ENCODE peak calls at places on chromosomes 5 and 9, in five cellular contexts. C, Q, B, Y and S are unnamed samples.

GRCh38 chr5:6472792-6473191 is 24.1 kb downstream of the UBE2QL1 start:
- DNase-seq in C (peak), Q (no peak), B (no peak), Y (no peak), S (no peak)

GRCh38 chr9:14870086-14870485 is 40.1 kb downstream of the FREM1 start:
- DNase-seq in C (no peak), Q (no peak), B (no peak), Y (no peak), S (no peak)

GRCh38 chr5:67032921-67033664 is 163.5 kb downstream of the CD180 start:
- DNase-seq in C (no peak), Q (no peak), B (no peak), Y (no peak), S (no peak)

GRCh38 chr9:136621734-136622093 is 41.0 kb upstream of the EGFL7 start:
- DNase-seq in C (no peak), Q (no peak), B (no peak), Y (no peak), S (no peak)

GRCh38 chr5:151104795-151105194 is 24.0 kb upstream of the TNIP1 start:
- DNase-seq in C (peak), Q (no peak), B (no peak), Y (no peak), S (no peak)

GRCh38 chr5:6843335-6843734 is 130.1 kb downstream of the TENT4A start:
- DNase-seq in C (no peak), Q (no peak), B (no peak), Y (no peak), S (no peak)

GRCh38 chr9:124747065-124747464 is 24.0 kb downstream of the NR6A1 start:
- DNase-seq in C (no peak), Q (no peak), B (no peak), Y (no peak), S (no peak)

GRCh38 chr9:132787748-132788159 is 90.3 kb downstream of the AK8 start:
- DNase-seq in C (peak), Q (no peak), B (no peak), Y (peak), S (no peak)

GRCh38 chr5:1317921-1318565 is 23.2 kb upstream of the TERT start:
- DNase-seq in C (no peak), Q (no peak), B (no peak), Y (no peak), S (no peak)

GRCh38 chr9:87643778-87644570 is 81.9 kb upstream of the CTSL start:
- DNase-seq in C (no peak), Q (no peak), B (peak), Y (no peak), S (no peak)

GRCh38 chr9:124279531-124280175 is 21.9 kb downstream of the NEK6 start:
- DNase-seq in C (no peak), Q (no peak), B (no peak), Y (no peak), S (no peak)

GRCh38 chr9:2362170-2362569 is 259.4 kb upstream of the VLDLR start:
- DNase-seq in C (no peak), Q (no peak), B (no peak), Y (no peak), S (no peak)

GRCh38 chr5:159905496-159905895 is 10.8 kb upstream of the ADRA1B start:
- DNase-seq in C (no peak), Q (no peak), B (no peak), Y (no peak), S (no peak)

GRCh38 chr5:125722550-125722949 is 700.7 kb upstream of the GRAMD2B start:
- DNase-seq in C (no peak), Q (no peak), B (no peak), Y (no peak), S (no peak)

GRCh38 chr9:134299068-134299467 is 27.2 kb upstream of the RXRA start:
- DNase-seq in C (no peak), Q (no peak), B (no peak), Y (no peak), S (no peak)

GRCh38 chr9:112535811-112536210 is 49.2 kb downstream of the KIAA1958 start:
- DNase-seq in C (no peak), Q (no peak), B (no peak), Y (no peak), S (no peak)

GRCh38 chr9:119802621-119803020 is 433.4 kb upstream of the BRINP1 start:
- DNase-seq in C (no peak), Q (no peak), B (no peak), Y (no peak), S (no peak)

GRCh38 chr5:120684749-120685415 is 220.8 kb downstream of the PRR16 start:
- DNase-seq in C (no peak), Q (no peak), B (no peak), Y (no peak), S (peak)

GRCh38 chr5:133497608-133498348 is 114.6 kb downstream of the FSTL4 start:
- DNase-seq in C (no peak), Q (no peak), B (no peak), Y (no peak), S (no peak)

GRCh38 chr5:57503433-57503832 is 20.8 kb upstream of the ACTBL2 start:
- DNase-seq in C (no peak), Q (no peak), B (no peak), Y (no peak), S (no peak)

GRCh38 chr5:142053434-142054253 is 40.8 kb upstream of the GNPDA1 start:
- DNase-seq in C (no peak), Q (no peak), B (peak), Y (no peak), S (no peak)

GRCh38 chr9:107239474-107239873 is 43.6 kb upstream of the RAD23B start:
- DNase-seq in C (peak), Q (no peak), B (no peak), Y (no peak), S (no peak)

GRCh38 chr9:34498511-34498910 is 24.3 kb downstream of the ENHO start:
- DNase-seq in C (no peak), Q (no peak), B (no peak), Y (no peak), S (no peak)

GRCh38 chr9:91182429-91182828 is 179.3 kb downstream of the AUH start:
- DNase-seq in C (peak), Q (no peak), B (no peak), Y (no peak), S (no peak)

GRCh38 chr9:93288891-93289883 is 105.2 kb downstream of the WNK2 start:
- DNase-seq in C (peak), Q (no peak), B (no peak), Y (no peak), S (peak)

GRCh38 chr9:13351768-13352386 is 72.4 kb upstream of the MPDZ start:
- DNase-seq in C (peak), Q (no peak), B (no peak), Y (no peak), S (peak)

GRCh38 chr5:95285406-95285761 is 490 bp upstream of the MCTP1 start:
- DNase-seq in C (no peak), Q (no peak), B (no peak), Y (no peak), S (no peak)

GRCh38 chr5:135105105-135105484 is 71.1 kb upstream of the PITX1 start:
- DNase-seq in C (no peak), Q (no peak), B (no peak), Y (no peak), S (no peak)

GRCh38 chr5:78213799-78214198 is 80.7 kb downstream of the AP3B1 start:
- DNase-seq in C (no peak), Q (no peak), B (no peak), Y (no peak), S (no peak)

GRCh38 chr5:139700711-139701693 is 52.9 kb downstream of the CXXC5 start:
- DNase-seq in C (peak), Q (no peak), B (no peak), Y (no peak), S (no peak)

DNA sequence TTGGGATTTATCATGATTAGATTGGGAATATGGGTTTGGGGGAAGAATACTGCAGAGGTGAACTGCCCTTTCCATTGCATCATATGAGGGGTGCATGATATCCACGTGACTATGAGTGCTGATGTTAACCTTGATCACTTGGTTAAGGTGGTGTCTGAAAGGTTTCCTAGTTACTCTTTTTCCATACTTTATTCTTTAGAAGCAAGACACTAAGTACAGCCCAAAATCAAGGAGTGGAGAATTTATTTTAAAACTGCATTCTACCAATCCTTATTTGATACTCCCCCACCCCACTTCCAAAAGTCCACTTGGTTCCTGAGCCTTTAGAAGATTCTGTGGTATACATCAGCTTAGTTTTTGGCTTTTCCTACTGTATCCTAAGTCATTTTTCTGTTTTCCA is 20.3 kb upstream of the STOM start:
- DNase-seq in C (no peak), Q (no peak), B (no peak), Y (no peak), S (no peak)
- TF ChIP-seq SUZ12 in C (no peak), Q (no peak), B (no peak), Y (no peak), S (no peak)

GRCh38 chr5:150079655-150080461 is 6.5 kb downstream of the CSF1R start:
- DNase-seq in C (no peak), Q (no peak), B (no peak), Y (no peak), S (no peak)

GRCh38 chr5:150077060-150077459 is 9.3 kb downstream of the CSF1R start:
- DNase-seq in C (no peak), Q (no peak), B (no peak), Y (no peak), S (no peak)

GRCh38 chr5:150077996-150078801 is 8.2 kb downstream of the CSF1R start:
- DNase-seq in C (no peak), Q (no peak), B (no peak), Y (no peak), S (no peak)

GRCh38 chr5:150080696-150081435 is 5.5 kb downstream of the CSF1R start:
- DNase-seq in C (no peak), Q (no peak), B (no peak), Y (no peak), S (no peak)

GRCh38 chr5:150078802-150079654 is 7.3 kb downstream of the CSF1R start:
- DNase-seq in C (no peak), Q (no peak), B (no peak), Y (no peak), S (no peak)
- TF ChIP-seq SUZ12 in C (no peak), Q (no peak), B (no peak), Y (no peak), S (no peak)

DNA sequence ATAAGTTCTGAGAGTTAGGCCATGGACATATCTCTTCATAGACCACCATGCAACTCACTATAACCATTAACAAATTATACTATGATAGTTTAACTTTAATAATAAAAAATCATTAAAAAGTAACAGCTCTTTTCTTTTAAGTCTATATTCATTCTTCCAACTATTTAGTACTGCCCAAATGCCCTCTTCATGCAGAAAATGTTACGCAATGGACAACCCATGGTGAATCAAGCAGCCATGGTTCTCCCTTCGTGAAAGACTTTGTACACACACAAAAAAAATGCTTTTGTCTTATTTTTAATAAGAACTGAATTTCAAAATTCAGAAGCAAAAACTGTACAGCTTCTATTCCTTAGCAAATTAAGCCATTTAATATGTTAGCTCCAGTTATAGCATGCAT is 401.1 kb downstream of the EFNA5 start:
- DNase-seq in C (no peak), Q (no peak), B (no peak), Y (no peak), S (no peak)
- TF ChIP-seq SUZ12 in C (no peak), Q (no peak), B (no peak), Y (no peak), S (no peak)

DNA sequence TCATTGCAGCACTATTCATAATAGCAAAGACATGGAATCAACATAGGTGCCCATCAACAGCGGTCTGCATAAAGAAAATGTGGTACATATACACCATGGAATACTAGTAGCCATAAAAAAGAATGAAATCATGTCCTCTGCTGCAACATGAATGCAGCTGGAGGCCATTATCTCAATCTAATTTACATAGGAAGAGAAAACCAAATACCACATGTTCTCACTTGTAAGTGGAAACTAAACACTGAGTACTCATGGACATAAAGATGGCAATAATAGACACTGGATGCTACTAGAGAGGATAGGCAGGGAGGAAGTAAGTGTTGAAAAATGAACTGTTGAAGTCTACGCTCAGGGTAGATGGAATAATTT is 203.9 kb upstream of the CDH9 start:
- DNase-seq in C (no peak), Q (no peak), B (no peak), Y (no peak), S (no peak)
- TF ChIP-seq SUZ12 in C (no peak), Q (no peak), B (no peak), Y (no peak), S (no peak)

DNA sequence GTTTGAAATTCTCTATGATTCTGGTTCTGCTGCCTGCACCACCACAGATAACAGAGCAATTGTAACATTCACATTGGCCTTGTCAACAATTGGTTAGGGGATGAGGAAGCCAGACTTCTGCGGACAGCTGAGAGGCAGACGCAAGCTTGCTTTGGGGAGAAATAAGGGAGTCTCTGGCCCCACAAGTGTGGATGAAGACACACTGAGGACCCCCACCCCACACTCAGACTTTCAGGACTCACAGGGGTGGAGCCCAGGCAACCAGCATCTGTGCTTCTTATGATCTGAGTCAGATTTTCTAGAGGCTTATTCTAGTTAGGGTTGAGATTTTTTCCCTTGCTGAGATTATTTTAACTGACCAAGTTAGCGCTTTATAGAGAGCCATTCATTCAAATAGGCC is 140.3 kb upstream of the IRX2 start:
- DNase-seq in C (no peak), Q (no peak), B (no peak), Y (no peak), S (no peak)
- TF ChIP-seq SUZ12 in C (no peak), Q (no peak), B (no peak), Y (no peak), S (no peak)